ENCODE peak calls at places on chromosome 2, in eight cellular contexts. One of them, this sample, is unnamed.

GRCh38 chr2:41283079-41283765 is 764.6 kb upstream of the PKDCC start:
- DNase-seq in GM23338: peak
- DNase-seq in HepG2: no peak
- DNase-seq in transverse colon: no peak
- DNase-seq in HCT116: no peak
- DNase-seq in suprapubic skin: no peak
- DNase-seq in prostate gland: no peak
- DNase-seq in HL-60: no peak
- DNase-seq in this sample: no peak

GRCh38 chr2:239928457-239929350 is 96.4 kb downstream of the NDUFA10 start:
- DNase-seq in HCT116: no peak
- DNase-seq in HepG2: no peak
- DNase-seq in prostate gland: no peak
- DNase-seq in transverse colon: no peak
- DNase-seq in HL-60: no peak
- DNase-seq in GM23338: peak
- DNase-seq in suprapubic skin: peak
- DNase-seq in this sample: no peak

GRCh38 chr2:57890993-57891688 is 155.5 kb upstream of the VRK2 start:
- DNase-seq in suprapubic skin: no peak
- DNase-seq in prostate gland: no peak
- DNase-seq in GM23338: no peak
- DNase-seq in HepG2: no peak
- DNase-seq in HCT116: no peak
- DNase-seq in HL-60: no peak
- DNase-seq in transverse colon: peak
- DNase-seq in this sample: no peak

GRCh38 chr2:235133837-235134236 is 182.0 kb downstream of the SH3BP4 start:
- DNase-seq in transverse colon: no peak
- DNase-seq in prostate gland: no peak
- DNase-seq in HL-60: no peak
- DNase-seq in HepG2: no peak
- DNase-seq in HCT116: no peak
- DNase-seq in GM23338: no peak
- DNase-seq in suprapubic skin: no peak
- DNase-seq in this sample: no peak

GRCh38 chr2:100691846-100692245 is 128.1 kb upstream of the NPAS2 start:
- DNase-seq in transverse colon: no peak
- DNase-seq in prostate gland: no peak
- DNase-seq in suprapubic skin: no peak
- DNase-seq in GM23338: no peak
- DNase-seq in HL-60: no peak
- DNase-seq in HCT116: no peak
- DNase-seq in HepG2: no peak
- DNase-seq in this sample: no peak

GRCh38 chr2:75465317-75465998 is 95.3 kb downstream of the EVA1A start:
- DNase-seq in HCT116: no peak
- DNase-seq in HepG2: peak
- DNase-seq in prostate gland: no peak
- DNase-seq in HL-60: no peak
- DNase-seq in GM23338: no peak
- DNase-seq in transverse colon: no peak
- DNase-seq in suprapubic skin: no peak
- DNase-seq in this sample: no peak

GRCh38 chr2:198100323-198100722 is 295.9 kb downstream of the PLCL1 start:
- DNase-seq in GM23338: no peak
- DNase-seq in HepG2: no peak
- DNase-seq in HCT116: no peak
- DNase-seq in transverse colon: no peak
- DNase-seq in suprapubic skin: no peak
- DNase-seq in prostate gland: no peak
- DNase-seq in HL-60: no peak
- DNase-seq in this sample: no peak

GRCh38 chr2:158923180-158923594 is 45.3 kb upstream of the TANC1 start:
- DNase-seq in HCT116: no peak
- DNase-seq in HL-60: no peak
- DNase-seq in suprapubic skin: no peak
- DNase-seq in prostate gland: no peak
- DNase-seq in GM23338: peak
- DNase-seq in transverse colon: no peak
- DNase-seq in HepG2: no peak
- DNase-seq in this sample: no peak

GRCh38 chr2:113219889-113220641 is 46.3 kb downstream of the PSD4 start:
- DNase-seq in HepG2: peak
- DNase-seq in transverse colon: peak
- DNase-seq in GM23338: no peak
- DNase-seq in HCT116: peak
- DNase-seq in prostate gland: no peak
- DNase-seq in suprapubic skin: peak
- DNase-seq in HL-60: peak
- DNase-seq in this sample: no peak

GRCh38 chr2:24922556-24922955 is 2.5 kb upstream of the ADCY3 start:
- DNase-seq in GM23338: no peak
- DNase-seq in HepG2: no peak
- DNase-seq in transverse colon: no peak
- DNase-seq in HCT116: no peak
- DNase-seq in suprapubic skin: peak
- DNase-seq in HL-60: no peak
- DNase-seq in prostate gland: no peak
- DNase-seq in this sample: no peak

GRCh38 chr2:24919100-24919976 is 699 bp downstream of the ADCY3 start:
- DNase-seq in HepG2: no peak
- DNase-seq in transverse colon: peak
- DNase-seq in GM23338: peak
- DNase-seq in HCT116: no peak
- DNase-seq in suprapubic skin: no peak
- DNase-seq in HL-60: no peak
- DNase-seq in prostate gland: peak
- DNase-seq in this sample: peak

GRCh38 chr2:24920813-24921441 is 890 bp upstream of the ADCY3 start:
- DNase-seq in transverse colon: no peak
- DNase-seq in HL-60: no peak
- DNase-seq in prostate gland: no peak
- DNase-seq in HCT116: no peak
- DNase-seq in suprapubic skin: no peak
- DNase-seq in GM23338: peak
- DNase-seq in HepG2: peak
- DNase-seq in this sample: no peak

GRCh38 chr2:24918326-24919099 is 1.5 kb downstream of the ADCY3 start:
- DNase-seq in prostate gland: no peak
- DNase-seq in transverse colon: no peak
- DNase-seq in HCT116: no peak
- DNase-seq in HepG2: no peak
- DNase-seq in HL-60: no peak
- DNase-seq in suprapubic skin: no peak
- DNase-seq in GM23338: no peak
- DNase-seq in this sample: no peak

DNA sequence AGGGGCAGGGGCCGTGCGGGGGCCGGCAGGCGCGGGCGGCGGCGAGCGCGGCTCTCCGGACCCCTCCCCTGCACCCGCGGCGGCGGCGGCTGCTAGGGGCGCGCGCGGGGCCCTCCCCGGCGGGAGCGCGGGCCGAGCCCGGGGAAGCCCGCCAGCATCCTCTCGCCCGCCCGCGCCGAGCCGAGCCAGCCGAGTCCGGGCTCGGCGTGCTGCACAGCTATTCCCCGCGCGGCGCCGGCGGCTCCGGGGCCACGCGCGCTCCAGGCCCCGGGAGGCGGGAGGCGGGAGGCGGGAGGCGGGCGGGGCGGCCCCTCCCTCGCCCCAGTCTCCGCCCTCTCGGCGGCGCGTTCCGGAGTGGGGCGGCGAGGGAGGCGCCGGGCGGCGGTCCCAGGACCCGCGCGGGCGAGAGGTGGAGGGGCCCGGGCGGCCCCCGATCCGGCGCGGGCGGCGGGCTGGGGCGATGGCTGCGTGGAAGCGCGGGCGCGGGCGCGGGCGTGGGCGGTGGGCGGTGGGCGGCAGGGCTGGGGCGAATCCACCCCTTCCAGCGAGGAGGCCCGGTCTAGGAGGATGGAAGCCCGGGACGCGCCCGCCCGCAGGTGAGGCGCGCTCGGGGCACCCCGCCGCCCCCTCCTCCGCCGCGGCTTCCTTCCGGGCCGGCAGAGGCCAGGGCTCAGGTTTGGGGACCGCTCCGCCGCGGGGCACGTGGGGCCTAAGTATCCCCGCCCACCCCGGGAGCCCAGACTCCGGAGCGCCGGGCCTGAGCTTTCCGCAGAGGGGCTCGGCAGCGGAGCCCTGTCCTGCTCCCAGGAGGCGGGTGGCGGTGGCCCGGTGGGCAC is at the start of gene ADCY3:
- DNase-seq in HL-60: no peak
- DNase-seq in transverse colon: peak
- DNase-seq in HepG2: no peak
- DNase-seq in prostate gland: peak
- DNase-seq in GM23338: peak
- DNase-seq in HCT116: no peak
- DNase-seq in suprapubic skin: peak
- DNase-seq in this sample: peak
- TF ChIP-seq POLR2AphosphoS5 in HL-60: no peak
- TF ChIP-seq POLR2AphosphoS5 in transverse colon: no peak
- TF ChIP-seq POLR2AphosphoS5 in HepG2: no peak
- TF ChIP-seq POLR2AphosphoS5 in prostate gland: no peak
- TF ChIP-seq POLR2AphosphoS5 in GM23338: no peak
- TF ChIP-seq POLR2AphosphoS5 in HCT116: peak
- TF ChIP-seq POLR2AphosphoS5 in suprapubic skin: no peak
- TF ChIP-seq POLR2AphosphoS5 in this sample: peak

GRCh38 chr2:217889656-217890055 is 113.1 kb downstream of the TNS1 start:
- DNase-seq in HepG2: no peak
- DNase-seq in transverse colon: no peak
- DNase-seq in HL-60: no peak
- DNase-seq in GM23338: no peak
- DNase-seq in suprapubic skin: no peak
- DNase-seq in prostate gland: no peak
- DNase-seq in HCT116: no peak
- DNase-seq in this sample: no peak

GRCh38 chr2:217884985-217885384 is 117.8 kb downstream of the TNS1 start:
- DNase-seq in suprapubic skin: no peak
- DNase-seq in HepG2: no peak
- DNase-seq in GM23338: no peak
- DNase-seq in HL-60: no peak
- DNase-seq in transverse colon: no peak
- DNase-seq in prostate gland: no peak
- DNase-seq in HCT116: no peak
- DNase-seq in this sample: no peak

GRCh38 chr2:217890445-217890844 is 112.3 kb downstream of the TNS1 start:
- DNase-seq in GM23338: no peak
- DNase-seq in suprapubic skin: no peak
- DNase-seq in prostate gland: no peak
- DNase-seq in HCT116: no peak
- DNase-seq in HepG2: peak
- DNase-seq in transverse colon: no peak
- DNase-seq in HL-60: no peak
- DNase-seq in this sample: no peak

GRCh38 chr2:217886720-217887309 is 116.0 kb downstream of the TNS1 start:
- DNase-seq in HCT116: peak
- DNase-seq in transverse colon: peak
- DNase-seq in suprapubic skin: no peak
- DNase-seq in prostate gland: peak
- DNase-seq in HepG2: peak
- DNase-seq in HL-60: peak
- DNase-seq in GM23338: peak
- DNase-seq in this sample: peak

GRCh38 chr2:217887841-217888665 is 114.7 kb downstream of the TNS1 start:
- DNase-seq in HL-60: no peak
- DNase-seq in prostate gland: peak
- DNase-seq in GM23338: no peak
- DNase-seq in suprapubic skin: no peak
- DNase-seq in HepG2: no peak
- DNase-seq in HCT116: no peak
- DNase-seq in transverse colon: no peak
- DNase-seq in this sample: no peak
- TF ChIP-seq POLR2AphosphoS5 in HL-60: no peak
- TF ChIP-seq POLR2AphosphoS5 in prostate gland: no peak
- TF ChIP-seq POLR2AphosphoS5 in GM23338: no peak
- TF ChIP-seq POLR2AphosphoS5 in suprapubic skin: no peak
- TF ChIP-seq POLR2AphosphoS5 in HepG2: no peak
- TF ChIP-seq POLR2AphosphoS5 in HCT116: no peak
- TF ChIP-seq POLR2AphosphoS5 in transverse colon: no peak
- TF ChIP-seq POLR2AphosphoS5 in this sample: no peak

GRCh38 chr2:121059651-121060649 is 225.1 kb downstream of the TFCP2L1 start:
- DNase-seq in transverse colon: no peak
- DNase-seq in HL-60: no peak
- DNase-seq in suprapubic skin: no peak
- DNase-seq in HCT116: no peak
- DNase-seq in HepG2: no peak
- DNase-seq in prostate gland: no peak
- DNase-seq in GM23338: no peak
- DNase-seq in this sample: no peak

GRCh38 chr2:121062493-121062892 is 222.5 kb downstream of the TFCP2L1 start:
- DNase-seq in HL-60: no peak
- DNase-seq in transverse colon: no peak
- DNase-seq in prostate gland: no peak
- DNase-seq in suprapubic skin: no peak
- DNase-seq in HepG2: no peak
- DNase-seq in HCT116: no peak
- DNase-seq in GM23338: peak
- DNase-seq in this sample: no peak

GRCh38 chr2:121063471-121063870 is 221.5 kb downstream of the TFCP2L1 start:
- DNase-seq in HepG2: no peak
- DNase-seq in prostate gland: no peak
- DNase-seq in HL-60: no peak
- DNase-seq in GM23338: no peak
- DNase-seq in transverse colon: no peak
- DNase-seq in HCT116: no peak
- DNase-seq in suprapubic skin: no peak
- DNase-seq in this sample: no peak

GRCh38 chr2:121058852-121059558 is 226.0 kb downstream of the TFCP2L1 start:
- DNase-seq in prostate gland: no peak
- DNase-seq in HepG2: no peak
- DNase-seq in HCT116: no peak
- DNase-seq in HL-60: no peak
- DNase-seq in suprapubic skin: no peak
- DNase-seq in transverse colon: no peak
- DNase-seq in GM23338: no peak
- DNase-seq in this sample: no peak

GRCh38 chr2:121061633-121062032 is 223.4 kb downstream of the TFCP2L1 start:
- DNase-seq in transverse colon: no peak
- DNase-seq in HL-60: no peak
- DNase-seq in prostate gland: no peak
- DNase-seq in HCT116: no peak
- DNase-seq in HepG2: no peak
- DNase-seq in GM23338: no peak
- DNase-seq in suprapubic skin: no peak
- DNase-seq in this sample: no peak
- TF ChIP-seq POLR2AphosphoS5 in transverse colon: no peak
- TF ChIP-seq POLR2AphosphoS5 in HL-60: no peak
- TF ChIP-seq POLR2AphosphoS5 in prostate gland: no peak
- TF ChIP-seq POLR2AphosphoS5 in HCT116: no peak
- TF ChIP-seq POLR2AphosphoS5 in HepG2: no peak
- TF ChIP-seq POLR2AphosphoS5 in GM23338: no peak
- TF ChIP-seq POLR2AphosphoS5 in suprapubic skin: no peak
- TF ChIP-seq POLR2AphosphoS5 in this sample: no peak

DNA sequence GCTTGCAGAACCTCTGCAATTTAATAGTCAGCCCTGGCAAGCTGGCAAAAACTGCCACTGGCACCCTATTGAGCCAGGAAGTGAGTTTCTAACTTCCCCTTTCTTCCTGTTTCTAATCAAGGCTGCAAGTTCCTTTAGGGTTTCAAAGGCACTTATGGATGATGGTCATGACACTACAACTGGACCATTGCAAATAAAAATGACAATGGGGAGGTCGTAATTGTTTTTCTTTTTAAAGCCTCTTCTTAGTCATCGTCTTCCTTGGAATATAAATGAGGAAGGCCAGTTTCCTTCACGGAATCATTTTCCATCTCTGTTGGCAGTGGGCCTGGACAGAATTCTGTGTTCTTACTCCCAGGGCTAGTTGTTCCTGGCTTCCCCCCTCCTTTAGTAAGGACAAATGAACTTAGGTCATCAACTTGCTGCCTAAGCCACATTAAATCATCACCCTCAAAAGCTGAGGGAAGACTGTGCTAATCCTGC is 35.8 kb downstream of the SH3RF3 start:
- DNase-seq in HL-60: peak
- DNase-seq in GM23338: no peak
- DNase-seq in HepG2: no peak
- DNase-seq in HCT116: no peak
- DNase-seq in suprapubic skin: no peak
- DNase-seq in transverse colon: no peak
- DNase-seq in prostate gland: no peak
- DNase-seq in this sample: no peak
- TF ChIP-seq POLR2AphosphoS5 in HL-60: no peak
- TF ChIP-seq POLR2AphosphoS5 in GM23338: no peak
- TF ChIP-seq POLR2AphosphoS5 in HepG2: no peak
- TF ChIP-seq POLR2AphosphoS5 in HCT116: no peak
- TF ChIP-seq POLR2AphosphoS5 in suprapubic skin: no peak
- TF ChIP-seq POLR2AphosphoS5 in transverse colon: peak
- TF ChIP-seq POLR2AphosphoS5 in prostate gland: no peak
- TF ChIP-seq POLR2AphosphoS5 in this sample: no peak

This sample was measured in GM12892.